ENCODE peak calls at places on chromosome 16, in nine cellular contexts. One of them, this sample, is unnamed.
A peak's percentile ranks its signal among the peaks of the same experiment; 100 is the strongest.

GRCh38 chr16:20844054-20844453 is 37.7 kb downstream of the REXO5 start:
- DNase-seq in upper lobe of left lung: no peak
- DNase-seq in neural progenitor cell: no peak
- DNase-seq in BJ: no peak
- DNase-seq in sigmoid colon: no peak
- DNase-seq in stomach: no peak
- DNase-seq in transverse colon: no peak
- DNase-seq in ovary: no peak
- DNase-seq in psoas muscle: no peak
- DNase-seq in this sample: no peak

GRCh38 chr16:15518412-15519351 is 84.3 kb downstream of the BMERB1 start:
- DNase-seq in upper lobe of left lung: peak; percentile 34
- DNase-seq in transverse colon: no peak
- DNase-seq in stomach: no peak
- DNase-seq in ovary: peak; percentile 63
- DNase-seq in sigmoid colon: peak; percentile 72
- DNase-seq in neural progenitor cell: no peak
- DNase-seq in BJ: no peak
- DNase-seq in psoas muscle: peak; percentile 81
- DNase-seq in this sample: no peak

GRCh38 chr16:78932395-78932794 is 668.1 kb downstream of the MAF start:
- DNase-seq in transverse colon: no peak
- DNase-seq in psoas muscle: no peak
- DNase-seq in BJ: no peak
- DNase-seq in stomach: no peak
- DNase-seq in ovary: no peak
- DNase-seq in neural progenitor cell: no peak
- DNase-seq in upper lobe of left lung: peak; percentile 26
- DNase-seq in sigmoid colon: no peak
- DNase-seq in this sample: no peak

GRCh38 chr16:67541391-67542263 is 13.0 kb downstream of the RIPOR1 start:
- DNase-seq in sigmoid colon: no peak
- DNase-seq in stomach: no peak
- DNase-seq in upper lobe of left lung: no peak
- DNase-seq in ovary: peak; percentile 26
- DNase-seq in BJ: no peak
- DNase-seq in transverse colon: peak; percentile 5
- DNase-seq in psoas muscle: peak; percentile 52
- DNase-seq in neural progenitor cell: no peak
- DNase-seq in this sample: no peak

GRCh38 chr16:59400830-59401229 is 666.7 kb upstream of the GOT2 start:
- DNase-seq in BJ: no peak
- DNase-seq in psoas muscle: no peak
- DNase-seq in sigmoid colon: no peak
- DNase-seq in stomach: no peak
- DNase-seq in ovary: no peak
- DNase-seq in transverse colon: no peak
- DNase-seq in neural progenitor cell: no peak
- DNase-seq in upper lobe of left lung: no peak
- DNase-seq in this sample: no peak

GRCh38 chr16:72182976-72183375 is 11.0 kb upstream of the PMFBP1 start:
- DNase-seq in upper lobe of left lung: no peak
- DNase-seq in sigmoid colon: no peak
- DNase-seq in BJ: no peak
- DNase-seq in psoas muscle: no peak
- DNase-seq in ovary: no peak
- DNase-seq in neural progenitor cell: no peak
- DNase-seq in stomach: no peak
- DNase-seq in transverse colon: no peak
- DNase-seq in this sample: no peak

GRCh38 chr16:8886593-8887437 is 4.7 kb downstream of the LITAFD start:
- DNase-seq in neural progenitor cell: no peak
- DNase-seq in upper lobe of left lung: no peak
- DNase-seq in stomach: no peak
- DNase-seq in ovary: no peak
- DNase-seq in transverse colon: no peak
- DNase-seq in sigmoid colon: no peak
- DNase-seq in psoas muscle: no peak
- DNase-seq in BJ: no peak
- DNase-seq in this sample: no peak

GRCh38 chr16:14309001-14309886 is 238.1 kb downstream of the MRTFB start:
- DNase-seq in stomach: peak; percentile 42
- DNase-seq in neural progenitor cell: peak; percentile 42
- DNase-seq in ovary: no peak
- DNase-seq in psoas muscle: peak; percentile 64
- DNase-seq in sigmoid colon: no peak
- DNase-seq in BJ: no peak
- DNase-seq in upper lobe of left lung: no peak
- DNase-seq in transverse colon: no peak
- DNase-seq in this sample: peak; percentile 23

GRCh38 chr16:67169642-67170167 is 633 bp upstream of the NOL3 start:
- DNase-seq in neural progenitor cell: peak; percentile 93
- DNase-seq in transverse colon: peak; percentile 38
- DNase-seq in ovary: peak; percentile 77
- DNase-seq in sigmoid colon: no peak
- DNase-seq in BJ: no peak
- DNase-seq in upper lobe of left lung: no peak
- DNase-seq in stomach: no peak
- DNase-seq in psoas muscle: no peak
- DNase-seq in this sample: no peak

GRCh38 chr16:28218109-28218508 is 6.3 kb upstream of the XPO6 start:
- DNase-seq in ovary: no peak
- DNase-seq in stomach: peak; percentile 37
- DNase-seq in upper lobe of left lung: peak; percentile 35
- DNase-seq in BJ: no peak
- DNase-seq in psoas muscle: no peak
- DNase-seq in neural progenitor cell: peak; percentile 31
- DNase-seq in transverse colon: peak; percentile 27
- DNase-seq in sigmoid colon: no peak
- DNase-seq in this sample: peak; percentile 51

GRCh38 chr16:11260596-11260966 is 4.6 kb upstream of the SOCS1 start:
- DNase-seq in ovary: no peak
- DNase-seq in neural progenitor cell: no peak
- DNase-seq in upper lobe of left lung: no peak
- DNase-seq in BJ: no peak
- DNase-seq in stomach: no peak
- DNase-seq in sigmoid colon: no peak
- DNase-seq in psoas muscle: no peak
- DNase-seq in transverse colon: no peak
- DNase-seq in this sample: no peak

DNA sequence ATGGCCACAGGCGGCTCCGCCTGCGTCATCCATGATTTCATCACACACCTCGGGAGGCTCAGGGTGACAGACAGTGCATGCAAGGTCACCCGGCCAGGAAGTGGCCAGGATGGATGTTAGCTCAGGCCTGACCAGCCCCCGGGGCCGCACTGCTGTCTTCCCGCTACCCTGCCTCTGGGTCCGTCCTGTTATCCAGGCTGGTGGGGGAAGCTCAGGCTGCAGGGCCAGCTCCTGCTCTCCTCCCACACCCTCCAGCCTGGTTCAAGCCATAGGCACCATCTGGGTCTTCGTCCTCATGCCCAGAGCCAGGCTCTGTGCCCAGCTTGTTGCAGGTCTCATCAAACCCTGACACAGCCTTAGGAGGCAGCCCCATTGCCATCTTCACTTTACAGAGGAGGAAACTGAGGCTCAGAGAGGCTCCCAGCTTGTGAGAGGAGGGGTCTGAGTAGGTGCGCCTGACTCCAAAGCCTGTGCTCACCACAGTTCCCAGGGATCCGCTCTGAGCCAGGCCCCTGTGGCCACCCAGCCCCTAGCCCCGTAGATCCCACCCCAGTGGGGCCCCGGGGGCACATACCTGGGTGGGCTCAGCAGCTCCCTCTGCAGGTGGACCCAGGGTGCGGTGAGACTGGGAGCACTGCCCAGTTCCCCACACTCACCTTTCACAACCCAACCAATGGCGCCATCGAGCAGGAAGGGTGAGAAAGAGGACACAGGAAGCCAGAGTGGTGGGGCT is 414 bp upstream of the ADGRG3 start:
- DNase-seq in neural progenitor cell: no peak
- DNase-seq in ovary: no peak
- DNase-seq in sigmoid colon: no peak
- DNase-seq in BJ: no peak
- DNase-seq in transverse colon: no peak
- DNase-seq in upper lobe of left lung: peak; percentile 83
- DNase-seq in stomach: peak; percentile 54
- DNase-seq in psoas muscle: no peak
- DNase-seq in this sample: no peak
- TF ChIP-seq CTCF in neural progenitor cell: peak; percentile 36
- TF ChIP-seq CTCF in ovary: no peak
- TF ChIP-seq CTCF in sigmoid colon: no peak
- TF ChIP-seq CTCF in BJ: no peak
- TF ChIP-seq CTCF in transverse colon: no peak
- TF ChIP-seq CTCF in upper lobe of left lung: peak; percentile 56
- TF ChIP-seq CTCF in stomach: no peak
- TF ChIP-seq CTCF in psoas muscle: no peak
- TF ChIP-seq CTCF in this sample: no peak

GRCh38 chr16:894136-894535 is 76.6 kb downstream of the LMF1 start:
- DNase-seq in sigmoid colon: no peak
- DNase-seq in ovary: peak; percentile 63
- DNase-seq in neural progenitor cell: no peak
- DNase-seq in psoas muscle: no peak
- DNase-seq in transverse colon: no peak
- DNase-seq in stomach: no peak
- DNase-seq in upper lobe of left lung: no peak
- DNase-seq in BJ: no peak
- DNase-seq in this sample: no peak
- H3K27me3 ChIP-seq in sigmoid colon: no peaks in the 10 kb centered on the region
- H3K27me3 ChIP-seq in ovary: no peaks in the 10 kb centered on the region
- H3K27me3 ChIP-seq in neural progenitor cell: no peaks in the 10 kb centered on the region
- H3K27me3 ChIP-seq in psoas muscle: no peaks in the 10 kb centered on the region
- H3K27me3 ChIP-seq in transverse colon: no peaks in the 10 kb centered on the region
- H3K27me3 ChIP-seq in stomach: no peaks in the 10 kb centered on the region
- H3K27me3 ChIP-seq in upper lobe of left lung: no peaks in the 10 kb centered on the region
- H3K27me3 ChIP-seq in BJ: no peaks in the 10 kb centered on the region
- H3K27me3 ChIP-seq in this sample: no peaks in the 10 kb centered on the region

DNA sequence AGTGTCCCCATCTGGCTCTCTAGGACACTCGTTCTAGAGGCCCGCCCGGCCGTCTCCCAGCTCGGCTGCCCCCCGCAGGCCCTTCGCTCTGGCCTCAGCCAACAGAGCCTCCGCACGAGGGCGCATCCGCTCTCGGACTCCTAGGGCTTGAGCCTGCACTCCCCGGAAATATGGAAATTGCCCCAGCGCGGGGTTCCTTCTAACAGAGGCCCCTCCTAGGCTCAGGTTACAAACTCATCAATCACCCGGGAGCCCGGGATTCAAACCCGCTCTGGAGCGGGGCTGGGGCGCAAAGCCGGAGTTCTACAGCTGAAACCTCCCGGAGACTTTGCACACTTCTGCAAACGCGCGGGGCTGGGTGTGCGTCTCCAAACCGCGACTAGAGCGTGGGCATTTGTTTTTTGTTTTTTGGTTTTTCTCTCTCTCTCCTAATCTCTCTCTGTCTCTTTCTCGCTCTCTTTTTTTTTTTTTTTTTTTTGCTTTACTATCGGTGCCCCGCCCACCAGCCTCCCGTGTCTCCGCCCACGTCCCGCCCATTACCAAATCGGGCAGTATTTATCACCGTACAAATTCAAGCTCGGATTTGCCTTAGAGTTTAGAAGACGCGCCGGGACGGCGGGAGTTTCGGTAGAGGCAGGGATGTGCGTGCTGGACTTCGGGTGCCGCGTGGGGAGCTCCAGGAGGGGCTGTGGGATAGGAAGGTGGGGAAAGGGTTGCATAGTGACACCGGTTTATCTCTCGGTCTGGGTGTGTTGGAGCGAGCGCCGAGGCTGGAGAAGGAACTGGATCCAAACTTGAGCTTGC is 2.4 kb upstream of the FOXL1 start:
- DNase-seq in neural progenitor cell: peak; percentile 97
- DNase-seq in transverse colon: peak; percentile 60
- DNase-seq in BJ: peak; percentile 65
- DNase-seq in sigmoid colon: no peak
- DNase-seq in upper lobe of left lung: peak; percentile 36
- DNase-seq in psoas muscle: peak; percentile 82
- DNase-seq in ovary: no peak
- DNase-seq in stomach: peak; percentile 55
- DNase-seq in this sample: no peak
- TF ChIP-seq CTCF in neural progenitor cell: peak; percentile 73
- TF ChIP-seq CTCF in transverse colon: peak; percentile 36
- TF ChIP-seq CTCF in BJ: peak; percentile 93
- TF ChIP-seq CTCF in sigmoid colon: peak; percentile 22
- TF ChIP-seq CTCF in upper lobe of left lung: no peak
- TF ChIP-seq CTCF in psoas muscle: peak; percentile 46
- TF ChIP-seq CTCF in ovary: no peak
- TF ChIP-seq CTCF in stomach: peak; percentile 28
- TF ChIP-seq CTCF in this sample: no peak

GRCh38 chr16:86087011-86087453 is 188.1 kb downstream of the IRF8 start:
- DNase-seq in BJ: no peak
- DNase-seq in ovary: no peak
- DNase-seq in psoas muscle: no peak
- DNase-seq in neural progenitor cell: no peak
- DNase-seq in sigmoid colon: peak; percentile 65
- DNase-seq in transverse colon: no peak
- DNase-seq in upper lobe of left lung: peak; percentile 56
- DNase-seq in stomach: no peak
- DNase-seq in this sample: no peak
- H3K27me3 ChIP-seq in BJ: peaks cover 8% of the 10 kb centered on the region
- H3K27me3 ChIP-seq in ovary: no peaks in the 10 kb centered on the region
- H3K27me3 ChIP-seq in psoas muscle: no peaks in the 10 kb centered on the region
- H3K27me3 ChIP-seq in neural progenitor cell: no peaks in the 10 kb centered on the region
- H3K27me3 ChIP-seq in sigmoid colon: no peaks in the 10 kb centered on the region
- H3K27me3 ChIP-seq in transverse colon: no peaks in the 10 kb centered on the region
- H3K27me3 ChIP-seq in upper lobe of left lung: no peaks in the 10 kb centered on the region
- H3K27me3 ChIP-seq in stomach: peaks cover 11% of the 10 kb centered on the region
- H3K27me3 ChIP-seq in this sample: no peaks in the 10 kb centered on the region

GRCh38 chr16:90077757-90078593 is 844 bp upstream of the PRDM7 start:
- DNase-seq in sigmoid colon: no peak
- DNase-seq in psoas muscle: no peak
- DNase-seq in BJ: peak; percentile 4
- DNase-seq in transverse colon: peak; percentile 34
- DNase-seq in ovary: no peak
- DNase-seq in upper lobe of left lung: peak; percentile 42
- DNase-seq in neural progenitor cell: peak; percentile 33
- DNase-seq in stomach: no peak
- DNase-seq in this sample: peak; percentile 32
- TF ChIP-seq CTCF in sigmoid colon: no peak
- TF ChIP-seq CTCF in psoas muscle: no peak
- TF ChIP-seq CTCF in BJ: peak; percentile 9
- TF ChIP-seq CTCF in transverse colon: no peak
- TF ChIP-seq CTCF in ovary: no peak
- TF ChIP-seq CTCF in upper lobe of left lung: no peak
- TF ChIP-seq CTCF in neural progenitor cell: peak; percentile 12
- TF ChIP-seq CTCF in stomach: no peak
- TF ChIP-seq CTCF in this sample: peak; percentile 27

DNA sequence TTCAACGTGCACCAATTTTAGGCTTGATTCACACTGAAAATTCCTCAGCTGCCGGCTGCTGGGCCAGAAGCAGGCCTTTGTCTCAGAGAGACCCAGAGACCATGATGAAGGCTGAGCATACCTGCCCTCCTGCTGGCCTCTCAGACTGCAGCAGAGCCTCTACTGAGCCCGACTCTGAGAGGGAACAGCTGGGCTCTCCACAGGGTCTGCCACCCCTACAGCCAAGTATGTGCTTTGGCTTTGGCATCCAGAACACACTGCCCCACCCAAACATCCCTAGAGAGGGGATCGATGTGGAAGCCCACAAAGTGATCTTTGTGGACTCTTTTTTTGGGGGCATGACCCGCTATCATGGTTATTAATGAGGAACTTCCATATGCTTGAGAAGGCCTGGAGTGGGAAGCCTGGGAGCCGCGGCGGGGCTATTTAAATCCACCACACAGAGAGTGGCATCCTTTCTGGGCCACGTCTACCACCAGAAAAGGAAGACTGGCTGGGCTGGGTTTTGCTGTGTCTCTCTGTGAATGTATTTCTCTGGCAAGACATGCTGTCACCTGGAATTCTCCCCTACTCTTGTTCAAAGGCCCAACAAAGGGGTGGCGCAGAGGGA is 69.2 kb downstream of the GNAO1 start:
- DNase-seq in stomach: no peak
- DNase-seq in BJ: no peak
- DNase-seq in upper lobe of left lung: no peak
- DNase-seq in ovary: no peak
- DNase-seq in neural progenitor cell: no peak
- DNase-seq in sigmoid colon: peak; percentile 68
- DNase-seq in transverse colon: no peak
- DNase-seq in psoas muscle: no peak
- DNase-seq in this sample: no peak
- H3K27me3 ChIP-seq in stomach: no peaks in the 10 kb centered on the region
- H3K27me3 ChIP-seq in BJ: no peaks in the 10 kb centered on the region
- H3K27me3 ChIP-seq in upper lobe of left lung: no peaks in the 10 kb centered on the region
- H3K27me3 ChIP-seq in ovary: no peaks in the 10 kb centered on the region
- H3K27me3 ChIP-seq in neural progenitor cell: no peaks in the 10 kb centered on the region
- H3K27me3 ChIP-seq in sigmoid colon: no peaks in the 10 kb centered on the region
- H3K27me3 ChIP-seq in transverse colon: no peaks in the 10 kb centered on the region
- H3K27me3 ChIP-seq in psoas muscle: no peaks in the 10 kb centered on the region
- H3K27me3 ChIP-seq in this sample: no peaks in the 10 kb centered on the region

This sample was measured in CD4-positive, alpha-beta T cell.